ENCODE peak calls at places on chromosomes 6 and 20, in five cellular contexts. B is neural crest cell, S is fibroblast of the conjunctiva, G is fibroblast of mammary gland, Y is NCI-H82. K is an unnamed sample.

GRCh38 chr20:7113577-7114466 is 346.3 kb downstream of the BMP2 start:
- DNase-seq in B (peak), S (peak), G (peak), Y (peak), K (peak)

GRCh38 chr6:133392015-133392414 is 150.9 kb downstream of the EYA4 start:
- DNase-seq in B (no peak), S (no peak), G (no peak), Y (no peak), K (no peak)

GRCh38 chr6:134132494-134133141 is 80.2 kb upstream of the SLC2A12 start:
- DNase-seq in B (no peak), S (no peak), G (no peak), Y (no peak), K (no peak)

GRCh38 chr20:51439160-51439689 is 103.3 kb downstream of the NFATC2 start:
- DNase-seq in B (no peak), S (no peak), G (no peak), Y (no peak), K (no peak)

GRCh38 chr6:90436403-90436802 is 139.8 kb upstream of the BACH2 start:
- DNase-seq in B (no peak), S (no peak), G (peak), Y (no peak), K (no peak)

GRCh38 chr20:37991506-37992302 is 41.6 kb downstream of the TTI1 start:
- DNase-seq in B (no peak), S (no peak), G (no peak), Y (peak), K (no peak)

GRCh38 chr6:92887871-92888270 is 531.5 kb downstream of the EPHA7 start:
- DNase-seq in B (no peak), S (no peak), G (no peak), Y (no peak), K (no peak)

GRCh38 chr20:22861990-22862389 is 173.1 kb upstream of the SSTR4 start:
- DNase-seq in B (no peak), S (no peak), G (no peak), Y (no peak), K (no peak)

K was measured in fibroblast of gingiva.